ENCODE peak calls at places on chromosome 2, in four cellular contexts. C is heart left ventricle; V is activated CD8-positive, alpha-beta memory T cell treated with anti-CD3 and anti-CD28 coated beads for 24 hours; A is activated effector memory CD4-positive, alpha-beta T cell treated with anti-CD3 and anti-CD28 coated beads, Interleukin-2, amount 50 U/mL, for 16 hours. S is an unnamed sample.

GRCh38 chr2:204452464-204453023 is 92.7 kb upstream of the PARD3B start:
- DNase-seq in A (no peak), C (peak), V (no peak), S (no peak)

GRCh38 chr2:238296638-238297457 is 8.4 kb upstream of the PER2 start:
- DNase-seq in A (no peak), V (no peak), C (no peak), S (no peak)

GRCh38 chr2:85635636-85636035 is 19.6 kb downstream of the USP39 start:
- DNase-seq in C (no peak), A (no peak), V (no peak), S (no peak)

GRCh38 chr2:39119732-39120520 is 925 bp downstream of the SOS1 start:
- DNase-seq in C (peak), A (peak), V (peak), S (no peak)

GRCh38 chr2:85974395-85974794 is 85.6 kb upstream of the ST3GAL5 start:
- DNase-seq in C (no peak), A (no peak), V (no peak), S (no peak)

GRCh38 chr2:109238580-109238979 is 109.6 kb downstream of the SH3RF3 start:
- DNase-seq in V (no peak), C (peak), A (no peak), S (peak)

GRCh38 chr2:217433522-217433921 is 569.3 kb downstream of the TNS1 start:
- DNase-seq in A (no peak), V (no peak), C (no peak), S (peak)

GRCh38 chr2:130851624-130852382 is 15.1 kb downstream of the ARHGEF4 start:
- DNase-seq in V (no peak), C (no peak), A (no peak), S (no peak)

GRCh38 chr2:225009768-225010167 is 32.5 kb downstream of the DOCK10 start:
- DNase-seq in A (no peak), V (no peak), C (no peak), S (no peak)

GRCh38 chr2:127228102-127228501 is 8.0 kb upstream of the CYP27C1 start:
- DNase-seq in A (no peak), C (no peak), V (no peak), S (no peak)